ENCODE peak calls at places on chromosome 13, in six cellular contexts. One of them, this sample, is unnamed.

GRCh38 chr13:62613819-62614218 is 1198.2 kb upstream of the PCDH20 start:
- DNase-seq in NCI-H187: no peak
- DNase-seq in nucleus accumbens: no peak
- DNase-seq in neural crest cell: no peak
- DNase-seq in GM12891: no peak
- DNase-seq in small intestine: no peak
- DNase-seq in this sample: no peak

GRCh38 chr13:83691966-83692365 is 190.3 kb downstream of the SLITRK1 start:
- DNase-seq in NCI-H187: no peak
- DNase-seq in nucleus accumbens: no peak
- DNase-seq in neural crest cell: no peak
- DNase-seq in GM12891: no peak
- DNase-seq in small intestine: no peak
- DNase-seq in this sample: no peak

GRCh38 chr13:26459276-26460131 is 98.0 kb upstream of the WASF3 start:
- DNase-seq in GM12891: no peak
- DNase-seq in nucleus accumbens: no peak
- DNase-seq in neural crest cell: no peak
- DNase-seq in small intestine: peak; percentile 69
- DNase-seq in NCI-H187: no peak
- DNase-seq in this sample: no peak

GRCh38 chr13:77724092-77724491 is 26.6 kb downstream of the SLAIN1 start:
- DNase-seq in NCI-H187: no peak
- DNase-seq in small intestine: no peak
- DNase-seq in neural crest cell: no peak
- DNase-seq in GM12891: no peak
- DNase-seq in nucleus accumbens: no peak
- DNase-seq in this sample: no peak

GRCh38 chr13:35164324-35164932 is 222.4 kb downstream of the NBEA start:
- DNase-seq in nucleus accumbens: no peak
- DNase-seq in GM12891: no peak
- DNase-seq in neural crest cell: no peak
- DNase-seq in NCI-H187: no peak
- DNase-seq in small intestine: peak; percentile 24
- DNase-seq in this sample: no peak

GRCh38 chr13:102642475-102642874 is 45.7 kb downstream of the TPP2 start:
- DNase-seq in neural crest cell: no peak
- DNase-seq in small intestine: peak; percentile 0
- DNase-seq in GM12891: no peak
- DNase-seq in NCI-H187: no peak
- DNase-seq in nucleus accumbens: no peak
- DNase-seq in this sample: no peak

GRCh38 chr13:84980571-84980970 is 818.6 kb downstream of the SLITRK6 start:
- DNase-seq in small intestine: no peak
- DNase-seq in neural crest cell: no peak
- DNase-seq in GM12891: no peak
- DNase-seq in NCI-H187: no peak
- DNase-seq in nucleus accumbens: no peak
- DNase-seq in this sample: no peak

GRCh38 chr13:109955598-109955997 is 169.2 kb upstream of the IRS2 start:
- DNase-seq in neural crest cell: no peak
- DNase-seq in GM12891: no peak
- DNase-seq in small intestine: no peak
- DNase-seq in nucleus accumbens: no peak
- DNase-seq in NCI-H187: no peak
- DNase-seq in this sample: no peak

GRCh38 chr13:94198666-94199065 is 280.8 kb downstream of the DCT start:
- DNase-seq in small intestine: no peak
- DNase-seq in nucleus accumbens: no peak
- DNase-seq in neural crest cell: no peak
- DNase-seq in GM12891: no peak
- DNase-seq in NCI-H187: no peak
- DNase-seq in this sample: no peak

GRCh38 chr13:31755803-31756212 is 16.5 kb downstream of the RXFP2 start:
- DNase-seq in NCI-H187: no peak
- DNase-seq in GM12891: no peak
- DNase-seq in nucleus accumbens: no peak
- DNase-seq in small intestine: no peak
- DNase-seq in neural crest cell: no peak
- DNase-seq in this sample: no peak

GRCh38 chr13:106246237-106246636 is 289.2 kb downstream of the EFNB2 start:
- DNase-seq in GM12891: no peak
- DNase-seq in NCI-H187: no peak
- DNase-seq in small intestine: no peak
- DNase-seq in nucleus accumbens: no peak
- DNase-seq in neural crest cell: no peak
- DNase-seq in this sample: no peak

This sample was measured in glutamatergic neuron.